ENCODE peak calls at places on chromosomes 3 and 15, in seven cellular contexts. W, Z, Y, A, T, H and I are unnamed samples.

GRCh38 chr3:61530355-61530754 is 31.0 kb upstream of the PTPRG start:
- DNase-seq in Y (no peak), T (no peak), Z (peak), A (no peak), W (peak), H (peak), I (no peak)

GRCh38 chr15:43776718-43777292 is at the start of gene ELL3:
- DNase-seq in T (peak), H (peak), Y (no peak), A (no peak), W (peak), Z (peak), I (peak)

GRCh38 chr15:45165536-45165935 is 22.2 kb downstream of the SHF start:
- DNase-seq in Z (no peak), A (no peak), W (no peak), T (no peak), H (no peak), Y (no peak), I (no peak)

GRCh38 chr15:74908635-74909034 is 2.0 kb upstream of the FAM219B start:
- DNase-seq in T (no peak), W (no peak), Y (no peak), A (no peak), Z (no peak), H (no peak), I (no peak)

GRCh38 chr3:139134678-139135372 is 90.1 kb upstream of the PRR23C start:
- DNase-seq in Z (peak), A (no peak), T (no peak), H (no peak), Y (no peak), W (no peak), I (no peak)

GRCh38 chr3:36907911-36908646 is 36.8 kb downstream of the TRANK1 start:
- DNase-seq in Y (no peak), W (peak), H (peak), T (no peak), A (peak), Z (peak), I (peak)

GRCh38 chr3:141992512-141992911 is 116.1 kb downstream of the ATP1B3 start:
- DNase-seq in W (no peak), Y (no peak), H (peak), T (no peak), Z (no peak), A (no peak), I (no peak)

GRCh38 chr15:28986108-28986507 is 100.3 kb downstream of the APBA2 start:
- DNase-seq in H (no peak), A (no peak), T (no peak), Z (no peak), W (no peak), Y (no peak), I (no peak)

GRCh38 chr3:10757821-10758130 is 58.3 kb upstream of the SLC6A11 start:
- DNase-seq in Y (no peak), H (no peak), A (no peak), W (no peak), Z (peak), T (no peak), I (no peak)

GRCh38 chr3:96863129-96863740 is 48.8 kb downstream of the EPHA6 start:
- DNase-seq in Y (no peak), T (peak), A (no peak), H (peak), W (peak), Z (peak), I (peak)

GRCh38 chr3:48129921-48130320 is 58.3 kb downstream of the CDC25A start:
- DNase-seq in Z (no peak), Y (peak), T (no peak), H (no peak), W (no peak), A (no peak), I (no peak)

GRCh38 chr15:25947336-25948080 is 84.4 kb upstream of the ATP10A start:
- DNase-seq in A (no peak), Z (no peak), T (no peak), H (no peak), W (no peak), Y (peak), I (peak)

GRCh38 chr3:47715928-47716327 is 65.8 kb downstream of the SMARCC1 start:
- DNase-seq in Y (peak), W (peak), T (no peak), Z (no peak), A (no peak), H (no peak), I (peak)

GRCh38 chr15:33149919-33150318 is 44.6 kb downstream of the FMN1 start:
- DNase-seq in T (no peak), H (no peak), Z (no peak), A (no peak), W (no peak), Y (peak), I (no peak)

GRCh38 chr3:154168998-154169880 is 48.0 kb downstream of the ARHGEF26 start:
- DNase-seq in A (no peak), H (no peak), W (no peak), Z (no peak), T (no peak), Y (no peak), I (no peak)
- TF ChIP-seq CTCF in A (no peak), H (no peak), W (no peak), Z (no peak), T (no peak), Y (no peak), I (no peak)

GRCh38 chr3:23051240-23052140 is 151.6 kb upstream of the UBE2E2 start:
- DNase-seq in A (no peak), H (peak), Z (no peak), Y (no peak), T (no peak), W (no peak), I (no peak)

GRCh38 chr3:23046536-23046935 is 156.6 kb upstream of the UBE2E2 start:
- DNase-seq in T (no peak), W (no peak), H (no peak), Z (no peak), A (no peak), Y (no peak), I (no peak)

GRCh38 chr3:23055733-23056376 is 147.3 kb upstream of the UBE2E2 start:
- DNase-seq in H (peak), Y (peak), A (no peak), W (peak), Z (peak), T (no peak), I (no peak)

GRCh38 chr3:23052230-23053019 is 150.7 kb upstream of the UBE2E2 start:
- DNase-seq in H (peak), W (peak), Z (no peak), T (no peak), Y (no peak), A (no peak), I (no peak)
- TF ChIP-seq CTCF in H (peak), W (peak), Z (no peak), T (no peak), Y (no peak), A (no peak), I (no peak)

GRCh38 chr3:14153663-14154062 is 24.7 kb downstream of the XPC start:
- DNase-seq in Z (no peak), H (no peak), Y (no peak), W (no peak), T (no peak), A (peak), I (no peak)

GRCh38 chr3:14152963-14153355 is 25.4 kb downstream of the XPC start:
- DNase-seq in Z (no peak), T (no peak), W (no peak), Y (no peak), H (no peak), A (no peak), I (no peak)

GRCh38 chr3:14150491-14151230 is 25.8 kb downstream of the TMEM43 start:
- DNase-seq in H (no peak), Z (no peak), Y (no peak), A (peak), T (no peak), W (no peak), I (no peak)

GRCh38 chr3:14151471-14152083 is 26.7 kb downstream of the TMEM43 start:
- DNase-seq in W (no peak), H (no peak), Z (no peak), T (no peak), Y (no peak), A (peak), I (no peak)

GRCh38 chr3:14152233-14152962 is 26.0 kb downstream of the XPC start:
- DNase-seq in Z (no peak), W (peak), H (no peak), Y (no peak), A (peak), T (no peak), I (peak)
- TF ChIP-seq CTCF in Z (no peak), W (peak), H (peak), Y (peak), A (no peak), T (peak), I (no peak)

GRCh38 chr3:58414538-58415197 is 19.0 kb downstream of the PDHB start:
- DNase-seq in W (peak), Y (no peak), H (peak), T (peak), A (peak), Z (peak), I (peak)
- TF ChIP-seq CTCF in W (peak), Y (peak), H (peak), T (peak), A (peak), Z (peak), I (peak)

DNA sequence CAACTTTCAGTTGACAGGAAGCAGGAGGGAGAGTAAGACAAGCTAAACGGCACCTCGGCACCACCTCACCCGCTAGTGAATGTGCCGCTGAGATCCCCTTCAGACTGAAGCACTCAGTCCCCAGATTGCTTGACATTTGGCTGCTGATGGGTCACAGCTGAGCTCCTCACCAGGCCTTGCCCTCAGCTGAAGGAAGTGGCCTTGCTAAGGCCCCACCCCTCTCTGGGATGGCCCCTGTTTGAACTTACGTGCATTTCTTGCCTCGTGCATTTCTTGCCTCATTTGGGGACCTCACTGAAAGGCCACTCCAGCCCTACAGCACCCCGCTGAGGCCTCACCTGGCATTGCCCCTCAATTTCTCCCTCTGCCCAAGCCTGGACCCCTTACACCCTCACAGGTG is 39.8 kb downstream of the EOGT start:
- DNase-seq in T (no peak), Z (no peak), Y (no peak), H (peak), W (peak), A (no peak), I (peak)
- TF ChIP-seq CTCF in T (no peak), Z (no peak), Y (no peak), H (no peak), W (no peak), A (no peak), I (no peak)

GRCh38 chr3:122356402-122356801 is 26.6 kb downstream of the MIX23 start:
- DNase-seq in Z (peak), W (peak), Y (no peak), A (no peak), T (no peak), H (peak), I (peak)
- TF ChIP-seq CTCF in Z (peak), W (peak), Y (peak), A (no peak), T (no peak), H (peak), I (peak)

DNA sequence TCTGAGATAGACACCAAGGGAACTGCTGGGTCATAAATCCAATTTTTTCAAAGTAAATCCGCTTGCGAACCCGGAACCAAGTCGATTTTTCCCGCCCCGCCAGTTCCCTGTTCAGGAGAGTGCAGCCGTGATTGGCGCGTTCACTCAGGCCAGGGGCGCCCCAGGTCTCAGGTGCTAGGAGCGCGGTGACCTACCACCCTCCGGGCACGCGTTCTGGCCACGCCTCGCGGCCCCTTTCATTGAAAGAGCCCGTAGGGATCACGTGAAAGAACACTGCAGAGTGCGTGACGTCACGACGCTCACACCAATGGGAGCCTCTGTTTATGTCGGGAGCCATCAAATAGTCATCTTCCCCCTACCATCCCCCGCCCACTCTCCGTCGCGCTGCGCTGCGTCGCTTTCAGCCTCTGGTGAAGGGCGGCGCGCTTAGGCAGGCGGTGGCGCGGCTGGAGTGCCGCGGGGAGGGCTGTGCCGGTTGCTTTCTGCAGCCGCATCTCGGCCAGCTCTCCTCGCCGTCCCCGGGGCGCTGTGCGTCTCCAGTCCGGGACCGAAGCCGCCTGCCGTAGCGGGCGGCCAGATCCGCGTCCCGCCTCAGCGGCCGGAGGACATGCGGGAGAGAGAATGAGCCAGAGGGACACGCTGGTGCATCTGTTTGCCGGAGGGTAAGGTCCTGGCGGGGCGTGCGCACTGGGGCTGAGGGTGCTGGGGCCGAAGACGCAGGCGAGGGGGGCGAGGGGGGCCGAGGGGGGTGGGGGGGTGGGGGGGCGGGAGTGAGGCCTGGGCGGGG is at the start of gene SLC25A36:
- DNase-seq in Z (peak), Y (peak), T (peak), A (peak), H (peak), W (peak), I (peak)
- TF ChIP-seq CTCF in Z (no peak), Y (no peak), T (no peak), A (no peak), H (no peak), W (peak), I (no peak)

DNA sequence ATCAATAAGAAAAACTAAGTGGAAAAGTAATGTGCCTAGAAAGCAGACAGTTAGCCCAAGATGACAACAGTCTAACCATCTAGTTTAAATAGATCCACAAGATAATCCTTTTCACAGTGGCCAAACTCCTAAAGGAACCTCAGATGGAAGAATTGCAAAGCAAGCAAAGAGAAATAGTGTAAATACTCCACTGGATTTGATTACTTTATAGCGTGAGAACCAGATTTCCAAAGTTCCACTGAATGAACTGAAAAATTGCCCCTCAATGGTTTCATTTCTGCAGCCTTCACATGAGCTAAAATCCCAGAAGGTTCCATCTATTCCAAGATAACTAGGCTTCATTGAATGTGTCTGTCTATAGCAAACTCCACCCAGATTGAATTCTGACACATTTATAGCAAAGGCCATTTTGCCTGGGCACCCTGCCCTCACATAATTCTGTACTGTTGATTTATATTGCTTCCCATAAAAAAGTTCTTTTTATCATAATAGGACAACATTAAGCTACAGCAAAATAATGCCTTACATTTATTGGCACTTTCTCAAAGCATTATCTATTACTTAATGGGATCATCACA is 129.7 kb upstream of the THBS1 start:
- DNase-seq in W (no peak), A (no peak), T (no peak), Y (no peak), H (no peak), Z (no peak), I (no peak)
- TF ChIP-seq CTCF in W (no peak), A (no peak), T (no peak), Y (no peak), H (no peak), Z (no peak), I (no peak)